ENCODE peak calls at places on chromosomes 11 and 22, in nine cellular contexts. R, K, H, T, N, U, W, X and O are unnamed samples. For H3K4me1 and H3K36me3, the result is how much of the 10 kb centered on the place peaks cover.

GRCh38 chr11:3958301-3958700 is 102.8 kb downstream of the STIM1 start:
- DNase-seq in W (no peak), H (no peak), T (no peak), X (no peak), U (no peak), N (peak), K (no peak), R (no peak), O (no peak)

GRCh38 chr22:46984751-46985506 is 222.5 kb downstream of the TBC1D22A start:
- DNase-seq in H (no peak), R (no peak), K (no peak), T (no peak), W (peak), N (no peak), U (no peak), X (no peak), O (no peak)

GRCh38 chr22:31346255-31346732 is at the start of gene PATZ1:
- DNase-seq in U (peak), W (peak), T (peak), X (peak), K (peak), H (peak), N (peak), R (peak), O (peak)

GRCh38 chr11:121931121-121931520 is 184.9 kb downstream of the BLID start:
- DNase-seq in N (no peak), T (no peak), U (no peak), X (no peak), W (peak), K (no peak), R (no peak), H (no peak), O (no peak)

GRCh38 chr11:57126766-57127400 is 54.9 kb upstream of the LRRC55 start:
- DNase-seq in N (peak), H (no peak), X (no peak), U (no peak), T (no peak), W (no peak), R (no peak), K (no peak), O (no peak)

GRCh38 chr22:46936378-46936916 is 174.0 kb downstream of the TBC1D22A start:
- DNase-seq in X (no peak), K (peak), N (no peak), U (no peak), H (no peak), T (no peak), R (peak), W (peak), O (no peak)

GRCh38 chr22:38203090-38203810 is 1.5 kb downstream of the MAFF start:
- DNase-seq in U (peak), T (peak), W (peak), H (no peak), R (peak), K (peak), X (peak), N (peak), O (peak)

GRCh38 chr22:16699336-16699735 is 106.7 kb upstream of the CCT8L2 start:
- DNase-seq in N (no peak), H (no peak), R (no peak), U (no peak), X (no peak), T (no peak), K (no peak), W (no peak), O (no peak)

GRCh38 chr11:122197055-122197987 is 81.3 kb upstream of the BLID start:
- DNase-seq in U (no peak), H (no peak), N (no peak), K (peak), T (peak), R (no peak), X (no peak), W (peak), O (no peak)

GRCh38 chr11:1336836-1337646 is 27.6 kb upstream of the TOLLIP start:
- DNase-seq in X (peak), R (peak), T (no peak), H (no peak), W (peak), K (peak), U (peak), N (peak), O (peak)

GRCh38 chr11:73114835-73115220 is 27.3 kb downstream of the FCHSD2 start:
- DNase-seq in N (peak), T (no peak), H (no peak), U (no peak), R (no peak), W (no peak), X (no peak), K (no peak), O (no peak)

GRCh38 chr11:83002047-83002446 is 69.7 kb downstream of the RAB30 start:
- DNase-seq in U (peak), H (no peak), N (peak), X (no peak), T (no peak), K (no peak), R (no peak), W (peak), O (no peak)

GRCh38 chr22:49849161-49850020 is 4.3 kb upstream of the ZBED4 start:
- DNase-seq in R (no peak), X (peak), U (no peak), W (no peak), N (no peak), T (no peak), H (no peak), K (no peak), O (no peak)

GRCh38 chr11:93034031-93034430 is 64.6 kb downstream of the MTNR1B start:
- DNase-seq in R (no peak), X (no peak), W (no peak), U (no peak), N (no peak), T (no peak), K (no peak), H (no peak), O (no peak)

GRCh38 chr11:127620660-127621059 is 620.1 kb upstream of the KIRREL3 start:
- DNase-seq in X (no peak), H (no peak), W (peak), R (no peak), U (no peak), N (no peak), T (no peak), K (no peak), O (no peak)

GRCh38 chr11:87137711-87138110 is 100.0 kb downstream of the TMEM135 start:
- DNase-seq in N (no peak), W (peak), U (no peak), T (no peak), H (no peak), X (no peak), K (no peak), R (no peak), O (no peak)

GRCh38 chr11:76551400-76551799 is 106.6 kb downstream of the EMSY start:
- DNase-seq in R (no peak), N (peak), W (peak), K (no peak), T (no peak), U (no peak), H (no peak), X (no peak), O (no peak)

GRCh38 chr22:19356708-19357269 is 65.3 kb upstream of the CLTCL1 start:
- DNase-seq in W (no peak), U (no peak), H (no peak), T (no peak), R (no peak), N (no peak), X (no peak), K (no peak), O (no peak)

GRCh38 chr11:3950996-3951662 is 95.7 kb downstream of the STIM1 start:
- DNase-seq in N (peak), U (peak), H (no peak), K (no peak), R (no peak), X (no peak), T (no peak), W (peak), O (no peak)

GRCh38 chr11:102254047-102254446 is 63.2 kb upstream of the BIRC3 start:
- DNase-seq in K (no peak), U (no peak), R (no peak), N (peak), T (no peak), X (no peak), W (peak), H (no peak), O (no peak)

GRCh38 chr11:94786264-94787126 is 18.3 kb downstream of the AMOTL1 start:
- DNase-seq in T (no peak), R (no peak), N (peak), H (no peak), K (no peak), U (peak), W (peak), X (no peak), O (no peak)

GRCh38 chr11:13781153-13781552 is 112.7 kb downstream of the FAR1 start:
- DNase-seq in T (no peak), N (peak), H (no peak), R (no peak), U (no peak), X (no peak), W (no peak), K (no peak), O (no peak)

DNA sequence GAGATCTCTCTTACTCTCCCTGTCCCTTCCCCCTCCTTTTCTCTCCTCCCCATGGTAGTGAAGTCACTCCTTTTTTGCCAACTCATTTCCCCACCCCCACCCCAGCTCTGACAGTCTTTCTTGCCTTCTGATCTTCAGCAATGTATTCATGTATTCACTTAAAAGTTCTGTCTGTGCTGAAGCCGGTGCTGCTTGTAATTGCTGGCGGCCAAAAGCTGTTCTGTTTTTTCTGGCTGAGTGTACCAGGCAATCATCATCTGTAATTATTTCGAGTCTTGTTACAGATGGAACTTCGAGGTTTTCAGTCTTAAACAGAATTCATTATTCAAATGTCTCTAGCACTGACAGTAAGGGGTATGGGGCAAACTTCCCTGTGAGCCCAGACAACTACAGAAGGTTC is 99.5 kb downstream of the SPATA19 start:
- DNase-seq in W (no peak), K (no peak), U (no peak), H (no peak), X (no peak), T (no peak), R (no peak), N (no peak), O (no peak)
- H3K4me1 ChIP-seq in W (under half), K (under half), U (under half), H (under half), X (under half), T (under half), R (under half), N (under half), O (under half)

DNA sequence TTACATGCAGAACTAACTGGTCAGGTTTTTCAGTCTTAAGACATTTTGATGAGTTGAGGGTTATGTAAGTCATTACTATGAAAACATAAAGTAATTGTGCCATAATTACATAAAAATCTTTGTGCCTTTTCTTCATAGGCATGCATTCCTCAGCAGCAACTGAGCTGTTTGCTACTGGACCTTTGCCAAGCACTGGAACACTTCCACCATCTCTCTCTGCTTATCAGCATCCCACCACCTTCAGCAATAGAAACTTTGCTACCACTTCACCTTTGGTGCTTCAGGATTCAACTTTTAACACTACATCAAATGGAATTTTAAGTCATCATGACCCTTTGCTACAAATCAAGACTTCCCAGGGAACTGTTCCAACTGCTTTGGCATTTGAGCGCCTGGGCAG is 39.0 kb downstream of the QSER1 start:
- DNase-seq in R (no peak), N (no peak), K (no peak), U (no peak), H (no peak), X (no peak), T (no peak), W (no peak), O (no peak)
- H3K36me3 ChIP-seq in R (under half), N (under half), K (under half), U (under half), H (under half), X (half or more), T (under half), W (under half), O (under half)

GRCh38 chr11:27039873-27040272 is 742 bp upstream of the BBOX1 start:
- DNase-seq in N (peak), T (no peak), X (no peak), K (no peak), H (no peak), R (no peak), U (no peak), W (no peak), O (no peak)

GRCh38 chr11:27046956-27047355 is 6.3 kb downstream of the BBOX1 start:
- DNase-seq in R (no peak), W (no peak), K (no peak), U (no peak), N (peak), X (no peak), T (no peak), H (no peak), O (no peak)

GRCh38 chr11:27040302-27041115 is at the start of gene BBOX1:
- DNase-seq in W (no peak), K (no peak), U (no peak), X (no peak), R (no peak), T (no peak), H (no peak), N (peak), O (no peak)

GRCh38 chr11:27041141-27041869 is 690 bp downstream of the BBOX1 start:
- DNase-seq in R (no peak), T (no peak), W (no peak), X (no peak), H (no peak), N (no peak), U (no peak), K (no peak), O (no peak)
- H3K4me3 ChIP-seq in R (no peak), T (no peak), W (no peak), X (no peak), H (no peak), N (no peak), U (no peak), K (no peak), O (no peak)

GRCh38 chr11:120335596-120335927 is 651 bp upstream of the ARHGEF12 start:
- DNase-seq in R (no peak), W (peak), K (no peak), N (peak), X (no peak), H (no peak), T (no peak), U (no peak), O (no peak)
- H3K4me1 ChIP-seq in R (under half), W (half or more), K (under half), N (under half), X (half or more), H (under half), T (half or more), U (under half), O (under half)

GRCh38 chr22:39429916-39430575 is 26.8 kb upstream of the MGAT3 start:
- DNase-seq in T (peak), U (no peak), H (no peak), K (no peak), W (no peak), X (peak), R (no peak), N (no peak), O (no peak)

GRCh38 chr22:39429186-39429585 is 27.6 kb upstream of the MGAT3 start:
- DNase-seq in N (no peak), W (no peak), U (no peak), H (no peak), T (no peak), K (no peak), X (peak), R (no peak), O (no peak)

GRCh38 chr22:39428597-39429071 is 28.2 kb upstream of the MGAT3 start:
- DNase-seq in N (no peak), U (no peak), W (no peak), K (no peak), R (no peak), T (no peak), H (no peak), X (peak), O (peak)

GRCh38 chr22:39426380-39427043 is 26.9 kb downstream of the TAB1 start:
- DNase-seq in T (no peak), N (no peak), R (no peak), X (peak), U (no peak), H (no peak), K (no peak), W (no peak), O (peak)

DNA sequence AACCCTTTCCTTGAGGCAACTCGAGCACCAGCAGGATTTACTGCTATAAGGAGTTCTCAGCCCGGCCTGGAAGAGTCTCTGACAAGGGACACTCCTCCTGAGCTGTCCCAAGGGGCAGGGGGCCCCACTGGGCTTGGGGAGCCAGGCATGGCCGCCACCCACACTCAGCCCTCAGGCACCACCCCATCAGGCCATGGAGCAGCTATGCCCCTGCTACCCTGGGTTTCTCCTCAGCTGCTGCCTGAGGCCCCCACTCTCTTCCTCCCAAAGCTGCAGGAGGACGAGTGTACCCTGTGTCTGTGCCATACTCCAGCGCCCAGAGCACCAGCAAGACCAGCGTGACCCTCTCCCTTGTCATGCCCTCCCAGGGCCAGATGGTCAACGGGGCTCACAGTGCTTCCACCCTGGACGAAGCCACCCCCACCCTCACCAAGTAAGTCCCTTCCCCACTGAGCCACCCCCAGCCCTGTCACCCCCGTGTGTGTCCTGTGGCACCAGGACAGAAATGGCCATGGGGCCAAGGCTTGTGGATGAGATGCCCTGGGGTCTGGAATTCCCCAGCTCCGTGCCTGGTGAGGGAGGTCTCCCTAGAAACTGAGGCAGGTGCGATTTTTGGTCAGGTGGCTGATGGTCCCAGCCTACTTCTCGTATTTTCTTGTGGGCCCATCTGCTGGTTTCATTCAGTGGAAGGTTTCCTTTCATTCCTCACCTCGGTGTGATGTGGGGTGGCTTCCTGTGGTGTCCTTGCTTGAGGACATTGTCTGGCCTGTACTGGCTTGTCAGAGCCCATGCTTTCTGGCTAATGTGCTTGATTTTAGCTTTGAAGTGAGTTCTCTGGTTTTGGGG is 28.4 kb downstream of the TAB1 start:
- DNase-seq in R (no peak), H (no peak), W (no peak), X (peak), N (no peak), U (no peak), K (no peak), T (no peak), O (no peak)
- H3K36me3 ChIP-seq in R (under half), H (under half), W (under half), X (half or more), N (under half), U (under half), K (under half), T (under half), O (under half)

GRCh38 chr11:59214141-59214893 is 1.6 kb upstream of the MPEG1 start:
- DNase-seq in R (no peak), N (peak), U (no peak), T (no peak), X (no peak), K (no peak), H (no peak), W (no peak), O (no peak)

GRCh38 chr11:59219836-59220235 is 7.1 kb upstream of the MPEG1 start:
- DNase-seq in W (no peak), K (no peak), U (no peak), X (no peak), H (no peak), R (no peak), T (no peak), N (no peak), O (no peak)

GRCh38 chr11:59218893-59219292 is 6.2 kb upstream of the MPEG1 start:
- DNase-seq in H (no peak), T (no peak), R (no peak), K (no peak), U (no peak), X (no peak), N (no peak), W (no peak), O (no peak)

GRCh38 chr11:59212744-59213573 is at the start of gene MPEG1:
- DNase-seq in R (no peak), X (peak), H (no peak), N (peak), K (no peak), T (no peak), U (no peak), W (no peak), O (no peak)

DNA sequence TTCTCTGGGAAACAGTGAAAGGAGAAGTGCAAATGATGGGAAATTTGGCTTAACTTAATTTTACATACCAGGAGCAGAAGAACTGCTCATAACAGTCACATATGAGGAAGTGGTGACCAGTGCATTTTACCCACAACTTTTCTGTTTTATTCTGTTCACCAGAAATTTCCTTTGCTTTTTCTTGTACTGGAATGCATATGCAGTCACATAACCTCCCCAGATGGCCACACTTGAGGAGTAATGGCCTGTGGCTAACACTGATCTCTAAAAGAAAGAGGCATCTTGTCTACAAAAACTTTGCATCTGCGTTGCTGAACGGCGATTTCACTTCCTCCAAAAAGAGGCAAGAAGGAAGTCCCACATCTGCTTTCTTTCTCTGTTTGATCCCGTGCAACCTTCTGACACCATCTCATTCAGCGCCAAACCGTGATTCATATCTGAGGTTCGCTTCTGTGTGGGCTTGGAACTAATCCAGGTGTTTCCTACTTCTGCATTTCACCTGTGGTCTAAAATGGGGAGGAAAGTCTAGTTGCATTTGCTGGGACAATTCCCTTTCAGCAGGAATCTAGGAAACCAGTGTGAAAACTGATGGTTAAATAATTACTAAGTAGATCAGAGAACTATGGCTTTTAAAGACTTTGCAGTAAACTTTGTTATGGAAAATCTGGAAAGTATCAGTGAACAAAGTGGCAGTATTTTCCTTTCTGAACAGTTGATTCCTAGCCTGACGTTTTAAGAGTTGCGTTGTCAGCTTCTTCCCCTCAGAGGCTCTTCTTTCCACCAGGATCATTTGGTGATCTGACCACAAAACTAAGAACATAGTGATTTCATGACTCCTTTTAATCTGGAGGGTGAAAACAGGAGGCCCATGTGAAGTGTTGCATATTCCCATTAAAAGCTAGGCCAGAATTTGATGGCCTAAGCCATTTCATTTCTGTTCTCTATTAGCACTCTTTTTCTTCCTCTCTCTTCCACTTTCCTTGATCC is 4.2 kb upstream of the MPEG1 start:
- DNase-seq in R (no peak), N (peak), W (peak), U (no peak), K (peak), H (peak), X (peak), T (peak), O (no peak)
- H3K4me3 ChIP-seq in R (no peak), N (no peak), W (peak), U (no peak), K (no peak), H (no peak), X (no peak), T (no peak), O (no peak)